ENCODE peak calls at places on chromosomes 2 and 18, in eight cellular contexts. One of them, this sample, is unnamed.

GRCh38 chr18:35158728-35159443 is 81.9 kb upstream of the ZNF397 start:
- DNase-seq in stimulated activated CD8-positive, alpha-beta memory T cell treated with anti-CD3 and anti-CD28 coated beads, Interleukin-2, amount 100 ng/mL, for 48 hours: no peak
- DNase-seq in choroid plexus epithelial cell: no peak
- DNase-seq in fibroblast of mammary gland: no peak
- DNase-seq in left ventricle myocardium superior: no peak
- DNase-seq in AG04450: no peak
- DNase-seq in astrocyte of the cerebellum: no peak
- DNase-seq in LoVo: no peak
- DNase-seq in this sample: no peak

GRCh38 chr18:26963292-26963691 is 97.8 kb upstream of the AQP4 start:
- DNase-seq in stimulated activated CD8-positive, alpha-beta memory T cell treated with anti-CD3 and anti-CD28 coated beads, Interleukin-2, amount 100 ng/mL, for 48 hours: no peak
- DNase-seq in choroid plexus epithelial cell: peak
- DNase-seq in fibroblast of mammary gland: no peak
- DNase-seq in left ventricle myocardium superior: no peak
- DNase-seq in AG04450: no peak
- DNase-seq in astrocyte of the cerebellum: no peak
- DNase-seq in LoVo: no peak
- DNase-seq in this sample: no peak

GRCh38 chr2:37623971-37624897 is 47.2 kb downstream of the CDC42EP3 start:
- DNase-seq in stimulated activated CD8-positive, alpha-beta memory T cell treated with anti-CD3 and anti-CD28 coated beads, Interleukin-2, amount 100 ng/mL, for 48 hours: no peak
- DNase-seq in choroid plexus epithelial cell: peak
- DNase-seq in fibroblast of mammary gland: peak
- DNase-seq in left ventricle myocardium superior: no peak
- DNase-seq in AG04450: no peak
- DNase-seq in astrocyte of the cerebellum: no peak
- DNase-seq in LoVo: no peak
- DNase-seq in this sample: no peak

GRCh38 chr2:142741764-142742269 is 135.6 kb upstream of the KYNU start:
- DNase-seq in stimulated activated CD8-positive, alpha-beta memory T cell treated with anti-CD3 and anti-CD28 coated beads, Interleukin-2, amount 100 ng/mL, for 48 hours: no peak
- DNase-seq in choroid plexus epithelial cell: no peak
- DNase-seq in fibroblast of mammary gland: peak
- DNase-seq in left ventricle myocardium superior: no peak
- DNase-seq in AG04450: no peak
- DNase-seq in astrocyte of the cerebellum: no peak
- DNase-seq in LoVo: no peak
- DNase-seq in this sample: no peak

GRCh38 chr2:46232860-46233259 is 64.3 kb upstream of the EPAS1 start:
- DNase-seq in stimulated activated CD8-positive, alpha-beta memory T cell treated with anti-CD3 and anti-CD28 coated beads, Interleukin-2, amount 100 ng/mL, for 48 hours: no peak
- DNase-seq in choroid plexus epithelial cell: no peak
- DNase-seq in fibroblast of mammary gland: no peak
- DNase-seq in left ventricle myocardium superior: no peak
- DNase-seq in AG04450: no peak
- DNase-seq in astrocyte of the cerebellum: no peak
- DNase-seq in LoVo: no peak
- DNase-seq in this sample: no peak

GRCh38 chr2:241489733-241490443 is 18.5 kb downstream of the STK25 start:
- DNase-seq in stimulated activated CD8-positive, alpha-beta memory T cell treated with anti-CD3 and anti-CD28 coated beads, Interleukin-2, amount 100 ng/mL, for 48 hours: no peak
- DNase-seq in choroid plexus epithelial cell: no peak
- DNase-seq in fibroblast of mammary gland: no peak
- DNase-seq in left ventricle myocardium superior: no peak
- DNase-seq in AG04450: no peak
- DNase-seq in astrocyte of the cerebellum: no peak
- DNase-seq in LoVo: no peak
- DNase-seq in this sample: no peak

GRCh38 chr2:28713582-28714292 is 37.9 kb upstream of the PPP1CB start:
- DNase-seq in stimulated activated CD8-positive, alpha-beta memory T cell treated with anti-CD3 and anti-CD28 coated beads, Interleukin-2, amount 100 ng/mL, for 48 hours: no peak
- DNase-seq in choroid plexus epithelial cell: peak
- DNase-seq in fibroblast of mammary gland: peak
- DNase-seq in left ventricle myocardium superior: no peak
- DNase-seq in AG04450: no peak
- DNase-seq in astrocyte of the cerebellum: no peak
- DNase-seq in LoVo: no peak
- DNase-seq in this sample: no peak

GRCh38 chr2:14401838-14402237 is 230.7 kb upstream of the LRATD1 start:
- DNase-seq in stimulated activated CD8-positive, alpha-beta memory T cell treated with anti-CD3 and anti-CD28 coated beads, Interleukin-2, amount 100 ng/mL, for 48 hours: no peak
- DNase-seq in choroid plexus epithelial cell: no peak
- DNase-seq in fibroblast of mammary gland: no peak
- DNase-seq in left ventricle myocardium superior: no peak
- DNase-seq in AG04450: no peak
- DNase-seq in astrocyte of the cerebellum: no peak
- DNase-seq in LoVo: no peak
- DNase-seq in this sample: no peak

GRCh38 chr2:9008951-9009664 is 5.6 kb upstream of the MBOAT2 start:
- DNase-seq in stimulated activated CD8-positive, alpha-beta memory T cell treated with anti-CD3 and anti-CD28 coated beads, Interleukin-2, amount 100 ng/mL, for 48 hours: no peak
- DNase-seq in choroid plexus epithelial cell: peak
- DNase-seq in fibroblast of mammary gland: no peak
- DNase-seq in left ventricle myocardium superior: no peak
- DNase-seq in AG04450: no peak
- DNase-seq in astrocyte of the cerebellum: no peak
- DNase-seq in LoVo: no peak
- DNase-seq in this sample: no peak

GRCh38 chr18:56076735-56077134 is 488.7 kb upstream of the TCF4 start:
- DNase-seq in stimulated activated CD8-positive, alpha-beta memory T cell treated with anti-CD3 and anti-CD28 coated beads, Interleukin-2, amount 100 ng/mL, for 48 hours: no peak
- DNase-seq in choroid plexus epithelial cell: no peak
- DNase-seq in fibroblast of mammary gland: no peak
- DNase-seq in left ventricle myocardium superior: no peak
- DNase-seq in AG04450: no peak
- DNase-seq in astrocyte of the cerebellum: no peak
- DNase-seq in LoVo: no peak
- DNase-seq in this sample: no peak

GRCh38 chr2:47230418-47230817 is 75.3 kb upstream of the STPG4 start:
- DNase-seq in stimulated activated CD8-positive, alpha-beta memory T cell treated with anti-CD3 and anti-CD28 coated beads, Interleukin-2, amount 100 ng/mL, for 48 hours: no peak
- DNase-seq in choroid plexus epithelial cell: peak
- DNase-seq in fibroblast of mammary gland: peak
- DNase-seq in left ventricle myocardium superior: peak
- DNase-seq in AG04450: no peak
- DNase-seq in astrocyte of the cerebellum: peak
- DNase-seq in LoVo: no peak
- DNase-seq in this sample: no peak

GRCh38 chr18:23438046-23438377 is 15.1 kb upstream of the RIOK3 start:
- DNase-seq in stimulated activated CD8-positive, alpha-beta memory T cell treated with anti-CD3 and anti-CD28 coated beads, Interleukin-2, amount 100 ng/mL, for 48 hours: no peak
- DNase-seq in choroid plexus epithelial cell: no peak
- DNase-seq in fibroblast of mammary gland: no peak
- DNase-seq in left ventricle myocardium superior: no peak
- DNase-seq in AG04450: no peak
- DNase-seq in astrocyte of the cerebellum: no peak
- DNase-seq in LoVo: no peak
- DNase-seq in this sample: no peak

GRCh38 chr2:98086491-98087446 is at the start of gene VWA3B:
- DNase-seq in stimulated activated CD8-positive, alpha-beta memory T cell treated with anti-CD3 and anti-CD28 coated beads, Interleukin-2, amount 100 ng/mL, for 48 hours: peak
- DNase-seq in choroid plexus epithelial cell: peak
- DNase-seq in fibroblast of mammary gland: peak
- DNase-seq in left ventricle myocardium superior: peak
- DNase-seq in AG04450: no peak
- DNase-seq in astrocyte of the cerebellum: no peak
- DNase-seq in LoVo: peak
- DNase-seq in this sample: peak

GRCh38 chr2:69138247-69138754 is 125.3 kb downstream of the ANTXR1 start:
- DNase-seq in stimulated activated CD8-positive, alpha-beta memory T cell treated with anti-CD3 and anti-CD28 coated beads, Interleukin-2, amount 100 ng/mL, for 48 hours: no peak
- DNase-seq in choroid plexus epithelial cell: peak
- DNase-seq in fibroblast of mammary gland: peak
- DNase-seq in left ventricle myocardium superior: no peak
- DNase-seq in AG04450: peak
- DNase-seq in astrocyte of the cerebellum: peak
- DNase-seq in LoVo: peak
- DNase-seq in this sample: no peak

GRCh38 chr2:133591164-133591563 is 22.9 kb upstream of the NCKAP5 start:
- DNase-seq in stimulated activated CD8-positive, alpha-beta memory T cell treated with anti-CD3 and anti-CD28 coated beads, Interleukin-2, amount 100 ng/mL, for 48 hours: no peak
- DNase-seq in choroid plexus epithelial cell: peak
- DNase-seq in fibroblast of mammary gland: no peak
- DNase-seq in left ventricle myocardium superior: peak
- DNase-seq in AG04450: peak
- DNase-seq in astrocyte of the cerebellum: peak
- DNase-seq in LoVo: no peak
- DNase-seq in this sample: no peak

GRCh38 chr2:226079186-226079585 is 679.7 kb downstream of the NYAP2 start:
- DNase-seq in stimulated activated CD8-positive, alpha-beta memory T cell treated with anti-CD3 and anti-CD28 coated beads, Interleukin-2, amount 100 ng/mL, for 48 hours: no peak
- DNase-seq in choroid plexus epithelial cell: no peak
- DNase-seq in fibroblast of mammary gland: peak
- DNase-seq in left ventricle myocardium superior: no peak
- DNase-seq in AG04450: no peak
- DNase-seq in astrocyte of the cerebellum: peak
- DNase-seq in LoVo: no peak
- DNase-seq in this sample: no peak

GRCh38 chr2:10919776-10920606 is 8.3 kb downstream of the KCNF1 start:
- DNase-seq in stimulated activated CD8-positive, alpha-beta memory T cell treated with anti-CD3 and anti-CD28 coated beads, Interleukin-2, amount 100 ng/mL, for 48 hours: no peak
- DNase-seq in choroid plexus epithelial cell: no peak
- DNase-seq in fibroblast of mammary gland: no peak
- DNase-seq in left ventricle myocardium superior: no peak
- DNase-seq in AG04450: no peak
- DNase-seq in astrocyte of the cerebellum: no peak
- DNase-seq in LoVo: no peak
- DNase-seq in this sample: no peak

GRCh38 chr2:54601339-54601738 is 122.1 kb upstream of the EML6 start:
- DNase-seq in stimulated activated CD8-positive, alpha-beta memory T cell treated with anti-CD3 and anti-CD28 coated beads, Interleukin-2, amount 100 ng/mL, for 48 hours: no peak
- DNase-seq in choroid plexus epithelial cell: no peak
- DNase-seq in fibroblast of mammary gland: no peak
- DNase-seq in left ventricle myocardium superior: no peak
- DNase-seq in AG04450: no peak
- DNase-seq in astrocyte of the cerebellum: peak
- DNase-seq in LoVo: no peak
- DNase-seq in this sample: no peak

GRCh38 chr2:172436889-172437288 is 9.5 kb downstream of the ITGA6 start:
- DNase-seq in stimulated activated CD8-positive, alpha-beta memory T cell treated with anti-CD3 and anti-CD28 coated beads, Interleukin-2, amount 100 ng/mL, for 48 hours: no peak
- DNase-seq in choroid plexus epithelial cell: no peak
- DNase-seq in fibroblast of mammary gland: no peak
- DNase-seq in left ventricle myocardium superior: no peak
- DNase-seq in AG04450: no peak
- DNase-seq in astrocyte of the cerebellum: no peak
- DNase-seq in LoVo: no peak
- DNase-seq in this sample: no peak

GRCh38 chr2:201344663-201345366 is 12.3 kb downstream of the FLACC1 start:
- DNase-seq in stimulated activated CD8-positive, alpha-beta memory T cell treated with anti-CD3 and anti-CD28 coated beads, Interleukin-2, amount 100 ng/mL, for 48 hours: no peak
- DNase-seq in choroid plexus epithelial cell: no peak
- DNase-seq in fibroblast of mammary gland: no peak
- DNase-seq in left ventricle myocardium superior: no peak
- DNase-seq in AG04450: no peak
- DNase-seq in astrocyte of the cerebellum: no peak
- DNase-seq in LoVo: no peak
- DNase-seq in this sample: no peak

GRCh38 chr2:168526641-168527040 is 70.6 kb downstream of the CERS6 start:
- DNase-seq in stimulated activated CD8-positive, alpha-beta memory T cell treated with anti-CD3 and anti-CD28 coated beads, Interleukin-2, amount 100 ng/mL, for 48 hours: no peak
- DNase-seq in choroid plexus epithelial cell: peak
- DNase-seq in fibroblast of mammary gland: peak
- DNase-seq in left ventricle myocardium superior: no peak
- DNase-seq in AG04450: no peak
- DNase-seq in astrocyte of the cerebellum: no peak
- DNase-seq in LoVo: no peak
- DNase-seq in this sample: no peak

GRCh38 chr2:182057002-182057401 is 71.3 kb downstream of the PPP1R1C start:
- DNase-seq in stimulated activated CD8-positive, alpha-beta memory T cell treated with anti-CD3 and anti-CD28 coated beads, Interleukin-2, amount 100 ng/mL, for 48 hours: no peak
- DNase-seq in choroid plexus epithelial cell: no peak
- DNase-seq in fibroblast of mammary gland: no peak
- DNase-seq in left ventricle myocardium superior: no peak
- DNase-seq in AG04450: no peak
- DNase-seq in astrocyte of the cerebellum: no peak
- DNase-seq in LoVo: no peak
- DNase-seq in this sample: no peak

GRCh38 chr18:5584751-5585417 is 41.1 kb upstream of the EPB41L3 start:
- DNase-seq in stimulated activated CD8-positive, alpha-beta memory T cell treated with anti-CD3 and anti-CD28 coated beads, Interleukin-2, amount 100 ng/mL, for 48 hours: no peak
- DNase-seq in choroid plexus epithelial cell: peak
- DNase-seq in fibroblast of mammary gland: peak
- DNase-seq in left ventricle myocardium superior: no peak
- DNase-seq in AG04450: no peak
- DNase-seq in astrocyte of the cerebellum: peak
- DNase-seq in LoVo: no peak
- DNase-seq in this sample: no peak

GRCh38 chr2:130332271-130333073 is 10.2 kb upstream of the IMP4 start:
- DNase-seq in stimulated activated CD8-positive, alpha-beta memory T cell treated with anti-CD3 and anti-CD28 coated beads, Interleukin-2, amount 100 ng/mL, for 48 hours: peak
- DNase-seq in choroid plexus epithelial cell: peak
- DNase-seq in fibroblast of mammary gland: peak
- DNase-seq in left ventricle myocardium superior: peak
- DNase-seq in AG04450: no peak
- DNase-seq in astrocyte of the cerebellum: peak
- DNase-seq in LoVo: peak
- DNase-seq in this sample: peak

GRCh38 chr18:24273596-24273995 is 124.0 kb downstream of the OSBPL1A start:
- DNase-seq in stimulated activated CD8-positive, alpha-beta memory T cell treated with anti-CD3 and anti-CD28 coated beads, Interleukin-2, amount 100 ng/mL, for 48 hours: no peak
- DNase-seq in choroid plexus epithelial cell: no peak
- DNase-seq in fibroblast of mammary gland: peak
- DNase-seq in left ventricle myocardium superior: no peak
- DNase-seq in AG04450: no peak
- DNase-seq in astrocyte of the cerebellum: no peak
- DNase-seq in LoVo: peak
- DNase-seq in this sample: peak

GRCh38 chr2:207202645-207203044 is 36.9 kb upstream of the KLF7 start:
- DNase-seq in stimulated activated CD8-positive, alpha-beta memory T cell treated with anti-CD3 and anti-CD28 coated beads, Interleukin-2, amount 100 ng/mL, for 48 hours: no peak
- DNase-seq in choroid plexus epithelial cell: peak
- DNase-seq in fibroblast of mammary gland: peak
- DNase-seq in left ventricle myocardium superior: no peak
- DNase-seq in AG04450: no peak
- DNase-seq in astrocyte of the cerebellum: no peak
- DNase-seq in LoVo: peak
- DNase-seq in this sample: no peak

GRCh38 chr2:132424526-132425121 is 8.0 kb downstream of the GPR39 start:
- DNase-seq in stimulated activated CD8-positive, alpha-beta memory T cell treated with anti-CD3 and anti-CD28 coated beads, Interleukin-2, amount 100 ng/mL, for 48 hours: no peak
- DNase-seq in choroid plexus epithelial cell: peak
- DNase-seq in fibroblast of mammary gland: peak
- DNase-seq in left ventricle myocardium superior: no peak
- DNase-seq in AG04450: no peak
- DNase-seq in astrocyte of the cerebellum: peak
- DNase-seq in LoVo: no peak
- DNase-seq in this sample: no peak

GRCh38 chr18:4063545-4063944 is 391.6 kb downstream of the DLGAP1 start:
- DNase-seq in stimulated activated CD8-positive, alpha-beta memory T cell treated with anti-CD3 and anti-CD28 coated beads, Interleukin-2, amount 100 ng/mL, for 48 hours: no peak
- DNase-seq in choroid plexus epithelial cell: no peak
- DNase-seq in fibroblast of mammary gland: no peak
- DNase-seq in left ventricle myocardium superior: no peak
- DNase-seq in AG04450: no peak
- DNase-seq in astrocyte of the cerebellum: no peak
- DNase-seq in LoVo: no peak
- DNase-seq in this sample: no peak

GRCh38 chr18:79791141-79791972 is 6.4 kb upstream of the KCNG2 start:
- DNase-seq in stimulated activated CD8-positive, alpha-beta memory T cell treated with anti-CD3 and anti-CD28 coated beads, Interleukin-2, amount 100 ng/mL, for 48 hours: no peak
- DNase-seq in choroid plexus epithelial cell: peak
- DNase-seq in fibroblast of mammary gland: peak
- DNase-seq in left ventricle myocardium superior: peak
- DNase-seq in AG04450: peak
- DNase-seq in astrocyte of the cerebellum: peak
- DNase-seq in LoVo: no peak
- DNase-seq in this sample: no peak

GRCh38 chr18:41347057-41347456 is 608.0 kb upstream of the PIK3C3 start:
- DNase-seq in stimulated activated CD8-positive, alpha-beta memory T cell treated with anti-CD3 and anti-CD28 coated beads, Interleukin-2, amount 100 ng/mL, for 48 hours: no peak
- DNase-seq in choroid plexus epithelial cell: peak
- DNase-seq in fibroblast of mammary gland: no peak
- DNase-seq in left ventricle myocardium superior: no peak
- DNase-seq in AG04450: peak
- DNase-seq in astrocyte of the cerebellum: peak
- DNase-seq in LoVo: no peak
- DNase-seq in this sample: no peak

GRCh38 chr2:190173382-190173781 is 110.9 kb upstream of the MSTN start:
- DNase-seq in stimulated activated CD8-positive, alpha-beta memory T cell treated with anti-CD3 and anti-CD28 coated beads, Interleukin-2, amount 100 ng/mL, for 48 hours: no peak
- DNase-seq in choroid plexus epithelial cell: no peak
- DNase-seq in fibroblast of mammary gland: peak
- DNase-seq in left ventricle myocardium superior: no peak
- DNase-seq in AG04450: no peak
- DNase-seq in astrocyte of the cerebellum: no peak
- DNase-seq in LoVo: no peak
- DNase-seq in this sample: no peak

GRCh38 chr2:68588589-68588988 is 54.8 kb upstream of the PROKR1 start:
- DNase-seq in stimulated activated CD8-positive, alpha-beta memory T cell treated with anti-CD3 and anti-CD28 coated beads, Interleukin-2, amount 100 ng/mL, for 48 hours: no peak
- DNase-seq in choroid plexus epithelial cell: no peak
- DNase-seq in fibroblast of mammary gland: no peak
- DNase-seq in left ventricle myocardium superior: no peak
- DNase-seq in AG04450: no peak
- DNase-seq in astrocyte of the cerebellum: no peak
- DNase-seq in LoVo: no peak
- DNase-seq in this sample: no peak

GRCh38 chr2:121099329-121100318 is 185.4 kb downstream of the TFCP2L1 start:
- DNase-seq in stimulated activated CD8-positive, alpha-beta memory T cell treated with anti-CD3 and anti-CD28 coated beads, Interleukin-2, amount 100 ng/mL, for 48 hours: no peak
- DNase-seq in choroid plexus epithelial cell: no peak
- DNase-seq in fibroblast of mammary gland: no peak
- DNase-seq in left ventricle myocardium superior: peak
- DNase-seq in AG04450: no peak
- DNase-seq in astrocyte of the cerebellum: no peak
- DNase-seq in LoVo: peak
- DNase-seq in this sample: peak

GRCh38 chr2:128347701-128348504 is 29.2 kb upstream of the HS6ST1 start:
- DNase-seq in stimulated activated CD8-positive, alpha-beta memory T cell treated with anti-CD3 and anti-CD28 coated beads, Interleukin-2, amount 100 ng/mL, for 48 hours: no peak
- DNase-seq in choroid plexus epithelial cell: peak
- DNase-seq in fibroblast of mammary gland: peak
- DNase-seq in left ventricle myocardium superior: peak
- DNase-seq in AG04450: no peak
- DNase-seq in astrocyte of the cerebellum: peak
- DNase-seq in LoVo: no peak
- DNase-seq in this sample: no peak

This sample was measured in 8988T.